ENCODE peak calls at places on chromosomes 7 and 10, in nine cellular contexts. G is NCI-H1092; Q is WERI-Rb-1; P is NCI-H1105; F is anterior cingulate cortex; K is B cell; S is activated T-cell treated with anti-CD3 and anti-CD28 coated beads, Interleukin-2, amount 50 U/mL, for 72 hours; E is AG20443; H is EH. C is an unnamed sample.

GRCh38 chr7:152735443-152736004 is 24.0 kb upstream of the ACTR3B start:
- DNase-seq in G (peak; percentile 16), Q (peak; percentile 22), P (no peak), F (no peak), K (no peak), S (no peak), E (peak; percentile 30), H (peak; percentile 55), C (no peak)

GRCh38 chr7:80583901-80584300 is 54.5 kb upstream of the CD36 start:
- DNase-seq in G (no peak), Q (no peak), P (no peak), F (no peak), K (no peak), S (no peak), E (peak; percentile 17), H (no peak), C (no peak)

GRCh38 chr7:106744507-106745180 is 83.7 kb upstream of the CCDC71L start:
- DNase-seq in G (no peak), Q (no peak), P (no peak), F (no peak), K (no peak), S (no peak), E (no peak), H (peak; percentile 30), C (no peak)

GRCh38 chr10:124619195-124619594 is 125.0 kb downstream of the FAM53B start:
- DNase-seq in G (peak; percentile 22), Q (no peak), P (no peak), F (no peak), K (peak; percentile 81), S (no peak), E (no peak), H (no peak), C (no peak)

GRCh38 chr10:79055100-79055782 is 13.5 kb upstream of the ZMIZ1 start:
- DNase-seq in G (no peak), Q (no peak), P (no peak), F (no peak), K (no peak), S (no peak), E (no peak), H (no peak), C (no peak)

GRCh38 chr7:7639421-7639820 is 1.1 kb upstream of the UMAD1 start:
- DNase-seq in G (no peak), Q (no peak), P (no peak), F (no peak), K (no peak), S (no peak), E (no peak), H (peak; percentile 6), C (no peak)

GRCh38 chr10:8346861-8347260 is 292.4 kb downstream of the GATA3 start:
- DNase-seq in G (no peak), Q (no peak), P (no peak), F (no peak), K (no peak), S (no peak), E (no peak), H (no peak), C (no peak)

GRCh38 chr10:91597397-91597881 is 35.4 kb downstream of the PPP1R3C start:
- DNase-seq in G (peak; percentile 28), Q (no peak), P (peak; percentile 61), F (no peak), K (no peak), S (no peak), E (no peak), H (peak; percentile 64), C (peak; percentile 80)

GRCh38 chr10:69491611-69492010 is 40.3 kb downstream of the TSPAN15 start:
- DNase-seq in G (no peak), Q (no peak), P (no peak), F (no peak), K (no peak), S (no peak), E (no peak), H (no peak), C (no peak)

GRCh38 chr7:121369462-121369861 is 26.6 kb downstream of the FAM3C start:
- DNase-seq in G (no peak), Q (no peak), P (no peak), F (no peak), K (peak; percentile 28), S (no peak), E (no peak), H (peak; percentile 52), C (no peak)

GRCh38 chr7:104976966-104977636 is 36.9 kb upstream of the KMT2E start:
- DNase-seq in G (no peak), Q (no peak), P (no peak), F (no peak), K (no peak), S (no peak), E (no peak), H (no peak), C (no peak)

GRCh38 chr7:39637963-39638485 is 14.7 kb downstream of the RALA start:
- DNase-seq in G (no peak), Q (peak; percentile 48), P (no peak), F (no peak), K (no peak), S (no peak), E (no peak), H (no peak), C (no peak)

GRCh38 chr7:28301148-28301641 is 111.1 kb upstream of the CREB5 start:
- DNase-seq in G (no peak), Q (no peak), P (no peak), F (no peak), K (no peak), S (no peak), E (peak; percentile 27), H (no peak), C (peak; percentile 67)

GRCh38 chr7:129053938-129054437 is 923 bp downstream of the TNPO3 start:
- DNase-seq in G (no peak), Q (no peak), P (no peak), F (no peak), K (no peak), S (no peak), E (peak; percentile 25), H (peak; percentile 43), C (peak; percentile 61)

GRCh38 chr10:97883092-97883485 is 33.4 kb downstream of the GOLGA7B start:
- DNase-seq in G (no peak), Q (no peak), P (no peak), F (no peak), K (no peak), S (no peak), E (no peak), H (no peak), C (no peak)

GRCh38 chr7:102389810-102390209 is 6.4 kb upstream of the PRKRIP1 start:
- DNase-seq in G (no peak), Q (no peak), P (no peak), F (no peak), K (no peak), S (no peak), E (no peak), H (no peak), C (no peak)

GRCh38 chr10:122878799-122879338 is 512 bp downstream of the FAM24B start:
- DNase-seq in G (no peak), Q (no peak), P (peak; percentile 0), F (no peak), K (peak; percentile 20), S (no peak), E (no peak), H (peak; percentile 33), C (no peak)

GRCh38 chr10:71323407-71323806 is 4.3 kb downstream of the SLC29A3 start:
- DNase-seq in G (no peak), Q (peak; percentile 42), P (no peak), F (no peak), K (no peak), S (no peak), E (no peak), H (peak; percentile 52), C (peak; percentile 40)

GRCh38 chr7:142177869-142178268 is 66.4 kb downstream of the MGAM2 start:
- DNase-seq in G (no peak), Q (no peak), P (no peak), F (no peak), K (no peak), S (no peak), E (no peak), H (peak; percentile 1), C (no peak)

GRCh38 chr10:50310560-50311174 is 59.4 kb upstream of the ASAH2 start:
- DNase-seq in G (no peak), Q (peak; percentile 38), P (no peak), F (no peak), K (peak; percentile 19), S (peak; percentile 25), E (no peak), H (no peak), C (no peak)

GRCh38 chr7:137850586-137850985 is 3.8 kb upstream of the DGKI start:
- DNase-seq in G (no peak), Q (no peak), P (no peak), F (no peak), K (no peak), S (no peak), E (no peak), H (peak; percentile 69), C (no peak)

GRCh38 chr7:101315336-101315735 is 6.3 kb downstream of the IFT22 start:
- DNase-seq in G (no peak), Q (peak; percentile 54), P (peak; percentile 1), F (no peak), K (peak; percentile 59), S (peak; percentile 58), E (peak; percentile 53), H (peak; percentile 52), C (peak; percentile 62)

GRCh38 chr10:108601856-108602255 is 1321.5 kb downstream of the XPNPEP1 start:
- DNase-seq in G (no peak), Q (no peak), P (no peak), F (no peak), K (no peak), S (no peak), E (no peak), H (no peak), C (peak; percentile 0)

C was measured in COLO829.